ENCODE peak calls at places on chromosomes 4 and X, in seven cellular contexts. H is A549, P is K562, N is HCT116, Q is HepG2, B is GM12878, J is H1. C is an unnamed sample.

GRCh38 chr4:24988776-24989175 is 42.0 kb downstream of the LGI2 start:
- DNase-seq in H (peak), P (no peak), N (peak), Q (peak), B (no peak), J (peak), C (peak)

GRCh38 chrX:52934704-52935468 is 23.4 kb downstream of the FAM156A start:
- DNase-seq in H (peak), P (peak), N (peak), Q (peak), B (peak), J (peak), C (peak)

GRCh38 chr4:7964459-7964858 is 24.8 kb upstream of the AFAP1 start:
- DNase-seq in H (no peak), P (no peak), N (no peak), Q (no peak), B (no peak), J (no peak), C (no peak)

GRCh38 chr4:148327683-148328082 is 114.5 kb downstream of the NR3C2 start:
- DNase-seq in H (no peak), P (no peak), N (no peak), Q (no peak), B (no peak), J (no peak), C (no peak)

GRCh38 chr4:30757357-30757756 is 37.2 kb downstream of the PCDH7 start:
- DNase-seq in H (no peak), P (no peak), N (peak), Q (no peak), B (no peak), J (no peak), C (peak)

GRCh38 chrX:70168238-70169188 is 8.8 kb upstream of the DGAT2L6 start:
- DNase-seq in H (peak), P (peak), N (peak), Q (peak), B (no peak), J (peak), C (peak)

GRCh38 chr4:7719354-7720174 is 220.1 kb downstream of the AFAP1 start:
- DNase-seq in H (peak), P (peak), N (no peak), Q (peak), B (no peak), J (peak), C (no peak)

GRCh38 chr4:111632752-111633151 is 512.5 kb upstream of the FAM241A start:
- DNase-seq in H (no peak), P (no peak), N (no peak), Q (no peak), B (no peak), J (no peak), C (peak)

GRCh38 chrX:129193357-129193756 is 329.9 kb downstream of the SMARCA1 start:
- DNase-seq in H (no peak), P (no peak), N (no peak), Q (peak), B (no peak), J (no peak), C (no peak)

GRCh38 chr4:89316931-89317366 is 9.3 kb upstream of the GPRIN3 start:
- DNase-seq in H (no peak), P (no peak), N (no peak), Q (no peak), B (no peak), J (no peak), C (peak)

GRCh38 chr4:4326136-4326535 is 36.1 kb downstream of the ZBTB49 start:
- DNase-seq in H (no peak), P (no peak), N (no peak), Q (no peak), B (no peak), J (no peak), C (no peak)

GRCh38 chr4:41389356-41389755 is 132.6 kb downstream of the UCHL1 start:
- DNase-seq in H (no peak), P (no peak), N (no peak), Q (no peak), B (no peak), J (no peak), C (no peak)

GRCh38 chr4:182189107-182189878 is 53.9 kb upstream of the TENM3 start:
- DNase-seq in H (no peak), P (peak), N (no peak), Q (no peak), B (no peak), J (no peak), C (peak)

GRCh38 chr4:113762851-113763172 is 1.3 kb upstream of the CAMK2D start:
- DNase-seq in H (no peak), P (no peak), N (no peak), Q (no peak), B (no peak), J (no peak), C (no peak)

GRCh38 chr4:121484633-121485032 is 103.8 kb upstream of the QRFPR start:
- DNase-seq in H (peak), P (peak), N (peak), Q (peak), B (no peak), J (no peak), C (peak)

GRCh38 chrX:18877472-18877871 is 106.4 kb downstream of the PHKA2 start:
- DNase-seq in H (no peak), P (no peak), N (no peak), Q (peak), B (no peak), J (no peak), C (no peak)

GRCh38 chr4:148926861-148927260 is 484.6 kb upstream of the NR3C2 start:
- DNase-seq in H (no peak), P (no peak), N (no peak), Q (no peak), B (no peak), J (no peak), C (peak)

GRCh38 chrX:115226929-115227328 is 7.0 kb downstream of the LRCH2 start:
- DNase-seq in H (no peak), P (no peak), N (peak), Q (peak), B (no peak), J (no peak), C (peak)

GRCh38 chr4:70138751-70139150 is 15.3 kb upstream of the PRR27 start:
- DNase-seq in H (no peak), P (no peak), N (no peak), Q (peak), B (no peak), J (no peak), C (no peak)

DNA sequence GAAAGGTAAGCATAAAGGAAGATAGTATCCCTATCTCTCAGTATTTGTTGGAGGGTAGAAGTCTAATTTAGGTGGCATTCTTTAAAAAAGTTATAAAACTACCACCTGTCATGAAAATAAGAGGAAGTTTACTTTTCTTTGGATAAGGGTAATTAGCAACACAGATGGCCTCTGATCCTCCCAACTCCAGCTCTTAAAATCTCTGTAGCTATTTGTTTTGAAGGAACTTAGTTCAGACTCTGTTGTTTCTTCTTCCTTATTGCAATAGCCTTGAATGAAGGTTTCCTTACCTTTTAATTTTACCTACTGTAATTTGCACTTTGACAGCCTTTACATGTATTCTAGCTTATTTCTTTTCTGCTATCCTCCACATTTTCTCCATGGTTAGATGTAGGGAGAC is 1261.3 kb downstream of the RAPGEF2 start:
- DNase-seq in H (no peak), P (no peak), N (no peak), Q (no peak), B (no peak), J (no peak), C (no peak)
- TF ChIP-seq CEBPB in H (no peak), P (no peak), N (no peak), Q (no peak), B (no peak), J (no peak), C (no peak)

GRCh38 chr4:17614416-17615299 is at the start of gene MED28:
- DNase-seq in H (peak), P (peak), N (peak), Q (peak), B (peak), J (peak), C (peak)

GRCh38 chr4:17616283-17616682 is 1.8 kb downstream of the MED28 start:
- DNase-seq in H (no peak), P (no peak), N (no peak), Q (no peak), B (no peak), J (no peak), C (no peak)

GRCh38 chr4:17619416-17620105 is 5.1 kb downstream of the MED28 start:
- DNase-seq in H (no peak), P (no peak), N (no peak), Q (no peak), B (no peak), J (no peak), C (peak)

GRCh38 chr4:17618926-17619325 is 4.5 kb downstream of the MED28 start:
- DNase-seq in H (no peak), P (no peak), N (no peak), Q (no peak), B (no peak), J (no peak), C (no peak)

DNA sequence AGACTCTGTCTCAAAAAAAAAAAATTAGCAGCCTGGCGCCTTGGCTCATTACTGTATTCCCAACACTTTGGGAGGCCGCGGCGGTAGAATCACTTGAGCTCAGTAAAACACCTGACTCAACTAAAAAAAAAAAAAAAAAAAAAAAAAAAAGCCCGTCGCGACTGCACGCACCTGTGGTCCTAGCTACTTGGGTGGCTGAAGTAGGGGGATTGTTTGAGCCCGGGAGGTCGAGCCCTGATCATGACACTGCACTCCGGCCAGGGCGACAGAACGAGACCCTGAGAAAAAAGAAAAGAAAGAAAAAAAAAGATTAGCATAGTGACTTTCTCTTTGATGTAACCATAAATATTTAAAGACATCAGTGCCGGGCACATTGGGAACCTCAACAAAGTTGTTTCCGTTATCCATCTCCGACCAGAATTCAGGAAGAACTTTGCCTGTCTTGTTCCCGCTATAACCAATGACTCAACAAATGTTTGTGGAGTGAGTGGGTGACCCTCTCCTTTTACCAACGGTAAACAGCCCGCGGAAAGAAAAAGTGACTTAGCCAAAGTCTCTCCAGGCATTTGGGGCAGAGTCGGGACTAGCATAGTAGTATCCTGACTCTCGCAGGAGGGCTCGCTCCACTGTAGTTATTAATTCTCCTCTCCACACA is 553 bp upstream of the MED28 start:
- DNase-seq in H (no peak), P (no peak), N (no peak), Q (peak), B (no peak), J (no peak), C (peak)
- TF ChIP-seq CEBPB in H (no peak), P (no peak), N (no peak), Q (no peak), B (no peak), J (no peak), C (no peak)

DNA sequence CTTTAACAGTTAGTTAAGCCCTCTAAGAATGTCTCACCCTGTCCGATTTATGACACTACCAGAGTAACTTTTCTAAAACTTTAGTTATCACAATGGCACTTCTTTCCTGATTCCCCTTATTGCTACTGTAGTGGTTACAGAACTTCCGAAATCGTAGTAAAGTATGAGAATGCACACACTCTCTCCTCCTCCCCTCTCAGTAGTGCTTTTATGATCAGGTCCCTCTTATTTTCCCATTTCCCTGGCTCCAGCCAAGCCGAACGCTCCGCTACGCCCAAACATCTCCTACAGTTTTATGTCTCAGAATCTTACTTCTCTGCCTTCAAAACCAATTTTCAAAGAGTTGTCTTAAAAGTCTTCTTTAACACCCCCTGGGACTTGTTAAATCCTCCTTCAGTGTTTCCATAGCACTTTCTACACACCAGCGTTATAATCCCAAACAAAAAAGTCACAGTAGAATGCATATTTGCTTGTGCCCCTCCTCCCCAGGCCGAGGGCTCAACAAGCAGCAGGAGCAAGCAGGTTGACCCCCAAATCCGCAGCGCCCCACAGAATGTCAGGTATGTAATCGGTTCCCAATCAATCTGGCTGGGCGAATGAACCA is 671 bp downstream of the HPF1 start:
- DNase-seq in H (no peak), P (no peak), N (no peak), Q (peak), B (no peak), J (no peak), C (no peak)
- TF ChIP-seq CEBPB in H (no peak), P (no peak), N (no peak), Q (no peak), B (no peak), J (no peak), C (no peak)

DNA sequence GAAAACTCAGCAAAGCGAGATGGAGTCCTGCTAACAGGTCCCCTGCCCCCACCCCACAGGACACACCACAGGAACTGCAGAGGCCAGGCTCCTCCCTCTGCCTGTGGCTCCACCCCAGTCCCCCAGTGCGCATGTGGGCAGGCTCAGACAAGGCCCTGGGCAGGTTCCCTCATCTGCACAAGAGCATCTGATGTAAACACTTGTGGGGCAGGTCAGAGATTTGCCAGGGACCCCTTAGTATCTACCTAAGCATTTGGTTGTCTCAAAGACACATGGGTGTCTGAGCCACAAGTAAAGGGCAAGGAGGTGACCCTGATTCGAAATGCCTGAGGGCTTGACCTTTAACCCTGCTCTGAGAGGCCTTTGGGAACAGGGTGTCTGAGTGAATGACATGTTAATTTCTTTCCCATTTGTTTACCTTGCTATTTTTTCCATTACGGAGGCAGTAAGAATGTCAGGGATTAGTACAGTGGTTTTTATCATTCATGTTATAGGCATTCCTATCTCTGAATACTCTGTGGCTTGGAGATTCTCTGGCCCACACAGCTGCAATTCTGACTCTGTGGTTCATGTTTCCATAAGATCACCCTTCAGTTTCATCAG is 85.3 kb downstream of the ZNF518B start:
- DNase-seq in H (no peak), P (peak), N (no peak), Q (no peak), B (no peak), J (no peak), C (peak)
- TF ChIP-seq CEBPB in H (no peak), P (no peak), N (no peak), Q (no peak), B (no peak), J (no peak), C (no peak)